ENCODE peak calls at places on chromosomes 12 and 14, in six cellular contexts. One of them, this sample, is unnamed.

GRCh38 chr12:91722072-91722471 is 423.6 kb downstream of the BTG1 start:
- DNase-seq in T follicular helper cell: no peak
- DNase-seq in NCI-H1417: no peak
- DNase-seq in frontal cortex: no peak
- DNase-seq in CD4-positive, CD25-positive, alpha-beta regulatory T cell: no peak
- DNase-seq in sigmoid colon: no peak
- DNase-seq in this sample: no peak

GRCh38 chr14:102941419-102942011 is 19.1 kb downstream of the AMN start:
- DNase-seq in T follicular helper cell: no peak
- DNase-seq in NCI-H1417: no peak
- DNase-seq in frontal cortex: no peak
- DNase-seq in CD4-positive, CD25-positive, alpha-beta regulatory T cell: no peak
- DNase-seq in sigmoid colon: no peak
- DNase-seq in this sample: no peak

GRCh38 chr12:120102189-120103043 is 14.1 kb downstream of the RAB35 start:
- DNase-seq in T follicular helper cell: no peak
- DNase-seq in NCI-H1417: no peak
- DNase-seq in frontal cortex: no peak
- DNase-seq in CD4-positive, CD25-positive, alpha-beta regulatory T cell: no peak
- DNase-seq in sigmoid colon: no peak
- DNase-seq in this sample: no peak

GRCh38 chr12:26130728-26131127 is 5.9 kb upstream of the BHLHE41 start:
- DNase-seq in T follicular helper cell: no peak
- DNase-seq in NCI-H1417: no peak
- DNase-seq in frontal cortex: no peak
- DNase-seq in CD4-positive, CD25-positive, alpha-beta regulatory T cell: no peak
- DNase-seq in sigmoid colon: no peak
- DNase-seq in this sample: no peak

GRCh38 chr12:34407813-34408212 is 385.5 kb downstream of the ALG10 start:
- DNase-seq in T follicular helper cell: no peak
- DNase-seq in NCI-H1417: no peak
- DNase-seq in frontal cortex: no peak
- DNase-seq in CD4-positive, CD25-positive, alpha-beta regulatory T cell: no peak
- DNase-seq in sigmoid colon: no peak
- DNase-seq in this sample: no peak

GRCh38 chr14:99686557-99687283 is 2.6 kb downstream of the CYP46A1 start:
- DNase-seq in T follicular helper cell: no peak
- DNase-seq in NCI-H1417: no peak
- DNase-seq in frontal cortex: no peak
- DNase-seq in CD4-positive, CD25-positive, alpha-beta regulatory T cell: no peak
- DNase-seq in sigmoid colon: peak
- DNase-seq in this sample: no peak

GRCh38 chr12:114931025-114931424 is 247.1 kb upstream of the TBX3 start:
- DNase-seq in T follicular helper cell: no peak
- DNase-seq in NCI-H1417: no peak
- DNase-seq in frontal cortex: no peak
- DNase-seq in CD4-positive, CD25-positive, alpha-beta regulatory T cell: no peak
- DNase-seq in sigmoid colon: no peak
- DNase-seq in this sample: no peak

GRCh38 chr12:56315256-56315625 is 547 bp downstream of the CNPY2 start:
- DNase-seq in T follicular helper cell: no peak
- DNase-seq in NCI-H1417: no peak
- DNase-seq in frontal cortex: peak
- DNase-seq in CD4-positive, CD25-positive, alpha-beta regulatory T cell: no peak
- DNase-seq in sigmoid colon: no peak
- DNase-seq in this sample: no peak

GRCh38 chr14:89351958-89352404 is 65.1 kb downstream of the FOXN3 start:
- DNase-seq in T follicular helper cell: no peak
- DNase-seq in NCI-H1417: no peak
- DNase-seq in frontal cortex: no peak
- DNase-seq in CD4-positive, CD25-positive, alpha-beta regulatory T cell: no peak
- DNase-seq in sigmoid colon: no peak
- DNase-seq in this sample: no peak

GRCh38 chr14:20332386-20332945 is 613 bp downstream of the CCNB1IP1 start:
- DNase-seq in T follicular helper cell: no peak
- DNase-seq in NCI-H1417: peak
- DNase-seq in frontal cortex: no peak
- DNase-seq in CD4-positive, CD25-positive, alpha-beta regulatory T cell: no peak
- DNase-seq in sigmoid colon: no peak
- DNase-seq in this sample: no peak

GRCh38 chr12:42802688-42803279 is 213.2 kb upstream of the PRICKLE1 start:
- DNase-seq in T follicular helper cell: no peak
- DNase-seq in NCI-H1417: no peak
- DNase-seq in frontal cortex: no peak
- DNase-seq in CD4-positive, CD25-positive, alpha-beta regulatory T cell: no peak
- DNase-seq in sigmoid colon: no peak
- DNase-seq in this sample: no peak

GRCh38 chr14:88706425-88706824 is 86.3 kb downstream of the EML5 start:
- DNase-seq in T follicular helper cell: no peak
- DNase-seq in NCI-H1417: no peak
- DNase-seq in frontal cortex: no peak
- DNase-seq in CD4-positive, CD25-positive, alpha-beta regulatory T cell: no peak
- DNase-seq in sigmoid colon: no peak
- DNase-seq in this sample: no peak

GRCh38 chr12:5798242-5799015 is 146.6 kb downstream of the ANO2 start:
- DNase-seq in T follicular helper cell: no peak
- DNase-seq in NCI-H1417: no peak
- DNase-seq in frontal cortex: no peak
- DNase-seq in CD4-positive, CD25-positive, alpha-beta regulatory T cell: no peak
- DNase-seq in sigmoid colon: no peak
- DNase-seq in this sample: no peak

GRCh38 chr14:104001003-104001402 is 58.7 kb upstream of the RD3L start:
- DNase-seq in T follicular helper cell: no peak
- DNase-seq in NCI-H1417: no peak
- DNase-seq in frontal cortex: no peak
- DNase-seq in CD4-positive, CD25-positive, alpha-beta regulatory T cell: peak
- DNase-seq in sigmoid colon: no peak
- DNase-seq in this sample: no peak